ENCODE peak calls at places on chromosomes 7 and 10, in six cellular contexts. One of them, this sample, is unnamed.

GRCh38 chr7:64706625-64707292 is 40.8 kb downstream of the ZNF107 start:
- DNase-seq in choroid plexus epithelial cell: no peak
- DNase-seq in heart right ventricle: no peak
- DNase-seq in Panc1: no peak
- DNase-seq in mammary epithelial cell: no peak
- DNase-seq in IMR-90: no peak
- DNase-seq in this sample: no peak

GRCh38 chr10:72981028-72981881 is 26.6 kb upstream of the PLA2G12B start:
- DNase-seq in choroid plexus epithelial cell: no peak
- DNase-seq in heart right ventricle: no peak
- DNase-seq in Panc1: no peak
- DNase-seq in mammary epithelial cell: peak
- DNase-seq in IMR-90: no peak
- DNase-seq in this sample: no peak

GRCh38 chr10:3263082-3263481 is 90.5 kb upstream of the PITRM1 start:
- DNase-seq in choroid plexus epithelial cell: no peak
- DNase-seq in heart right ventricle: no peak
- DNase-seq in Panc1: no peak
- DNase-seq in mammary epithelial cell: no peak
- DNase-seq in IMR-90: no peak
- DNase-seq in this sample: no peak

GRCh38 chr10:129637010-129637409 is 170.0 kb downstream of the MGMT start:
- DNase-seq in choroid plexus epithelial cell: no peak
- DNase-seq in heart right ventricle: no peak
- DNase-seq in Panc1: no peak
- DNase-seq in mammary epithelial cell: no peak
- DNase-seq in IMR-90: no peak
- DNase-seq in this sample: no peak

GRCh38 chr7:117250801-117251200 is 72.1 kb downstream of the WNT2 start:
- DNase-seq in choroid plexus epithelial cell: no peak
- DNase-seq in heart right ventricle: no peak
- DNase-seq in Panc1: no peak
- DNase-seq in mammary epithelial cell: no peak
- DNase-seq in IMR-90: peak
- DNase-seq in this sample: peak

GRCh38 chr10:129761166-129761565 is 202.9 kb downstream of the EBF3 start:
- DNase-seq in choroid plexus epithelial cell: no peak
- DNase-seq in heart right ventricle: no peak
- DNase-seq in Panc1: no peak
- DNase-seq in mammary epithelial cell: no peak
- DNase-seq in IMR-90: no peak
- DNase-seq in this sample: no peak

GRCh38 chr10:1049425-1049958 is 573 bp upstream of the IDI1 start:
- DNase-seq in choroid plexus epithelial cell: peak
- DNase-seq in heart right ventricle: no peak
- DNase-seq in Panc1: no peak
- DNase-seq in mammary epithelial cell: no peak
- DNase-seq in IMR-90: no peak
- DNase-seq in this sample: no peak

GRCh38 chr10:14244801-14245211 is 85.9 kb downstream of the FRMD4A start:
- DNase-seq in choroid plexus epithelial cell: peak
- DNase-seq in heart right ventricle: no peak
- DNase-seq in Panc1: peak
- DNase-seq in mammary epithelial cell: peak
- DNase-seq in IMR-90: peak
- DNase-seq in this sample: peak

GRCh38 chr7:99379043-99379577 is 4.6 kb downstream of the ARPC1B start:
- DNase-seq in choroid plexus epithelial cell: peak
- DNase-seq in heart right ventricle: peak
- DNase-seq in Panc1: no peak
- DNase-seq in mammary epithelial cell: peak
- DNase-seq in IMR-90: peak
- DNase-seq in this sample: peak

GRCh38 chr7:76302299-76303056 is at the start of gene HSPB1:
- DNase-seq in choroid plexus epithelial cell: peak
- DNase-seq in heart right ventricle: peak
- DNase-seq in Panc1: no peak
- DNase-seq in mammary epithelial cell: peak
- DNase-seq in IMR-90: peak
- DNase-seq in this sample: peak

GRCh38 chr10:119342017-119342734 is 134.8 kb downstream of the GRK5 start:
- DNase-seq in choroid plexus epithelial cell: no peak
- DNase-seq in heart right ventricle: peak
- DNase-seq in Panc1: no peak
- DNase-seq in mammary epithelial cell: no peak
- DNase-seq in IMR-90: peak
- DNase-seq in this sample: peak

GRCh38 chr7:101185258-101185839 is 5.3 kb upstream of the NAT16 start:
- DNase-seq in choroid plexus epithelial cell: no peak
- DNase-seq in heart right ventricle: no peak
- DNase-seq in Panc1: no peak
- DNase-seq in mammary epithelial cell: peak
- DNase-seq in IMR-90: peak
- DNase-seq in this sample: peak

GRCh38 chr10:10658157-10658556 is 359.5 kb upstream of the CELF2 start:
- DNase-seq in choroid plexus epithelial cell: peak
- DNase-seq in heart right ventricle: no peak
- DNase-seq in Panc1: no peak
- DNase-seq in mammary epithelial cell: no peak
- DNase-seq in IMR-90: peak
- DNase-seq in this sample: peak

GRCh38 chr10:17847586-17848296 is 38.6 kb downstream of the MRC1 start:
- DNase-seq in choroid plexus epithelial cell: peak
- DNase-seq in heart right ventricle: no peak
- DNase-seq in Panc1: no peak
- DNase-seq in mammary epithelial cell: no peak
- DNase-seq in IMR-90: peak
- DNase-seq in this sample: peak

GRCh38 chr10:30828680-30829079 is 199.1 kb upstream of the LYZL2 start:
- DNase-seq in choroid plexus epithelial cell: peak
- DNase-seq in heart right ventricle: no peak
- DNase-seq in Panc1: no peak
- DNase-seq in mammary epithelial cell: no peak
- DNase-seq in IMR-90: no peak
- DNase-seq in this sample: no peak

GRCh38 chr7:139004321-139005075 is 23.3 kb upstream of the KIAA1549 start:
- DNase-seq in choroid plexus epithelial cell: no peak
- DNase-seq in heart right ventricle: no peak
- DNase-seq in Panc1: no peak
- DNase-seq in mammary epithelial cell: no peak
- DNase-seq in IMR-90: no peak
- DNase-seq in this sample: no peak

GRCh38 chr10:104367856-104368255 is 14.2 kb downstream of the CFAP58 start:
- DNase-seq in choroid plexus epithelial cell: no peak
- DNase-seq in heart right ventricle: no peak
- DNase-seq in Panc1: no peak
- DNase-seq in mammary epithelial cell: no peak
- DNase-seq in IMR-90: no peak
- DNase-seq in this sample: no peak

GRCh38 chr7:81501220-81501619 is 268.6 kb downstream of the HGF start:
- DNase-seq in choroid plexus epithelial cell: peak
- DNase-seq in heart right ventricle: no peak
- DNase-seq in Panc1: no peak
- DNase-seq in mammary epithelial cell: no peak
- DNase-seq in IMR-90: peak
- DNase-seq in this sample: peak

GRCh38 chr10:73537709-73538108 is 41.9 kb upstream of the PPP3CB start:
- DNase-seq in choroid plexus epithelial cell: no peak
- DNase-seq in heart right ventricle: no peak
- DNase-seq in Panc1: no peak
- DNase-seq in mammary epithelial cell: no peak
- DNase-seq in IMR-90: no peak
- DNase-seq in this sample: no peak

GRCh38 chr7:92460109-92460508 is 12.8 kb downstream of the GATAD1 start:
- DNase-seq in choroid plexus epithelial cell: no peak
- DNase-seq in heart right ventricle: no peak
- DNase-seq in Panc1: no peak
- DNase-seq in mammary epithelial cell: peak
- DNase-seq in IMR-90: no peak
- DNase-seq in this sample: no peak

GRCh38 chr10:131473645-131474044 is 162.1 kb upstream of the TCERG1L start:
- DNase-seq in choroid plexus epithelial cell: no peak
- DNase-seq in heart right ventricle: no peak
- DNase-seq in Panc1: no peak
- DNase-seq in mammary epithelial cell: no peak
- DNase-seq in IMR-90: no peak
- DNase-seq in this sample: no peak

GRCh38 chr7:604038-604883 is 84.6 kb upstream of the PDGFA start:
- DNase-seq in choroid plexus epithelial cell: peak
- DNase-seq in heart right ventricle: peak
- DNase-seq in Panc1: no peak
- DNase-seq in mammary epithelial cell: no peak
- DNase-seq in IMR-90: peak
- DNase-seq in this sample: peak

DNA sequence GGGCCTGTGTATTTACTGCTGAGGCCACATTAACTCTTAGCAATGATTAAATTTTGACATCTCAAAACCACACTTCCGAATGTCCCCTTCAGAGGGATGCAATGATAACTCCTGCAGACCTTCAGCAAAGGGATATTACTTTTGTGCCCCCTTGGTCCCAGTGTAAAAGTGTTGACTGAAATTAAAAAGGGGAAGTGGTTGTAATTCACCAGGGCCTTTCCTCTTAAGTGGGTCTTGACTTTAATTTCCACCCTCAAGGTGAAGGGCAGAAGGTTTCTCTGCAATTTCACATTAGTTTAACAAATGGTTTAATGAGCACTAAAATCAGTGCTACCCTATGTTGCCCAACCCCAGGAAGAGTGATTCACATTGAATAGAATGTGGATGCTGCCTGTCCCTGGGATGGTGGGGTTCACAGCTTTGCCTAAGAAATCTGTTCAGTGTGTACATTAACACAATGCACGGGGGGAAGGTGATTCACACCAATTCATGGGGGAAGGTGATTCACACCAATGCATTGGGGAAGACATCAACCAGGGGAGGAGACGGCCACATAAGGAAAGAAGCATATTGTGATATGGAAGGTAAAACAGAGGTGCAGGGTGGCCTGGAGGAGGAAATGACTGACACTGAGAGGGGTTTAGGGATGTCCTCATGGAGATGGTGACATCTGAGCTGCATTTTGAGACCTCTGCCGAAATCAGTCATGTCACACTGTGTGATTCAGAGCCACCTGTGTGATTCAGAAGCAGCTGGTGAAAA is 19.4 kb upstream of the TNS3 start:
- DNase-seq in choroid plexus epithelial cell: peak
- DNase-seq in heart right ventricle: no peak
- DNase-seq in Panc1: no peak
- DNase-seq in mammary epithelial cell: peak
- DNase-seq in IMR-90: peak
- DNase-seq in this sample: peak
- H3K4me3 ChIP-seq in choroid plexus epithelial cell: no peak
- H3K4me3 ChIP-seq in heart right ventricle: no peak
- H3K4me3 ChIP-seq in Panc1: no peak
- H3K4me3 ChIP-seq in mammary epithelial cell: no peak
- H3K4me3 ChIP-seq in IMR-90: no peak
- H3K4me3 ChIP-seq in this sample: peak

DNA sequence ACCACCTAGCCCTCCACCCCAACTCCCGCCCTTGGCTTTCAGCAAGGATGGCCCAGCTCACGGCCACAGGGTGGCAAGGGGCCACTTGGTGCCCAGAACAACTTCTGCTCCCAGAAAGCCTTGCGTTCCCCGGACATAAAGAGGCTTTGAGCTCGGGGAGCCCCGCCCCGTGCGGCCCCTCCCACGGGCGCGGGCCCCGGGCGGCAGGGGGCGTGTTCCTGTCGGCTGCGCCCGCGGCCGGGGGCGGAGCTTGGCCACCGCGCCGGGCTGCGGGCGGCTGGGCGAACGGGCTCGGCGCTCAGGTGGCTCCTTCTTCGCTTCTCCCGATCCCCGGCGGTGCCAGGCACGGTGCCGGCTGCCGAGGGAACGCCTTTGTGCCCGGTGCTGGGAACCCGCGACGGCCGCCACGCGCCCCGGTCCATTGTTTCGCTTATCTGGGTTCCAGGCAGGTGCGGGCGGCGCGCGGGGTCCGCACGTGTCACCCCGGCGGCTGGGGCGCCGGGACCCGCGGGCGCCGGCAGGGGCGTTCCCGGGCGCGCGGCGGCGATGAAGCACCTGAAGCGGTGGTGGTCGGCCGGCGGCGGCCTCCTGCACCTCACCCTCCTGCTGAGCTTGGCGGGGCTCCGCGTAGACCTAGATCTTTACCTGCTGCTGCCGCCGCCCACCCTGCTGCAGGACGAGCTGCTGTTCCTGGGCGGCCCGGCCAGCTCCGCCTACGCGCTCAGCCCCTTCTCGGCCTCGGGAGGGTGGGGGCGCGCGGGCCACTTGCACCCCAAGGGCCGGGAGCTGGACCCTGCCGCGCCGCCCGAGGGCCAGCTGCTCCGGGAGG is at the start of gene NFE2L3:
- DNase-seq in choroid plexus epithelial cell: peak
- DNase-seq in heart right ventricle: peak
- DNase-seq in Panc1: no peak
- DNase-seq in mammary epithelial cell: peak
- DNase-seq in IMR-90: peak
- DNase-seq in this sample: peak
- TF ChIP-seq CTCF in choroid plexus epithelial cell: no peak
- TF ChIP-seq CTCF in heart right ventricle: peak
- TF ChIP-seq CTCF in Panc1: peak
- TF ChIP-seq CTCF in mammary epithelial cell: no peak
- TF ChIP-seq CTCF in IMR-90: peak
- TF ChIP-seq CTCF in this sample: no peak

DNA sequence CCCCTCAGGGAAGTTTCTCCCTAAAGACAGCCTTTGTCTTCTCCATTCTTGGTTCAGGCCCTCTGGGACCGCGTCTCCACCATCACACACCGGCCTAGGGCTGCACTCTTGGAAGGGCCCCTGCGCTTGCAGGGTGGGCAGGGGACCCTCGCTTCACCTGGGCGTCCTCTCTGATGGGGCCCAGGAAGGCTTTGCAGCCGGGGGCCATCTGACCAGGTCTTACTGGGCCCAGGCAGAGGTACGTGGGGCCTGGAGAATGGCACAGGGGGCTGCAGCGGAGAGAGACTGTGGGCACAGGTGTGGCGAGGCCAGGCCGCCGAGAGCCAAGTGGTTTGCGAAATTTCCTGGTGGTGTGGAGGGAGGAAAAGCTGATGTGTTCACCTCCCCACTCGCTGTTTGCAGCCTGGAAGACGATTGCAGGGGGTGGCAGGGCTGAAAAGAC is 44.4 kb downstream of the ALOX5 start:
- DNase-seq in choroid plexus epithelial cell: no peak
- DNase-seq in heart right ventricle: peak
- DNase-seq in Panc1: no peak
- DNase-seq in mammary epithelial cell: no peak
- DNase-seq in IMR-90: no peak
- DNase-seq in this sample: no peak
- H3K4me3 ChIP-seq in choroid plexus epithelial cell: peak
- H3K4me3 ChIP-seq in heart right ventricle: peak
- H3K4me3 ChIP-seq in Panc1: no peak
- H3K4me3 ChIP-seq in mammary epithelial cell: peak
- H3K4me3 ChIP-seq in IMR-90: no peak
- H3K4me3 ChIP-seq in this sample: peak

DNA sequence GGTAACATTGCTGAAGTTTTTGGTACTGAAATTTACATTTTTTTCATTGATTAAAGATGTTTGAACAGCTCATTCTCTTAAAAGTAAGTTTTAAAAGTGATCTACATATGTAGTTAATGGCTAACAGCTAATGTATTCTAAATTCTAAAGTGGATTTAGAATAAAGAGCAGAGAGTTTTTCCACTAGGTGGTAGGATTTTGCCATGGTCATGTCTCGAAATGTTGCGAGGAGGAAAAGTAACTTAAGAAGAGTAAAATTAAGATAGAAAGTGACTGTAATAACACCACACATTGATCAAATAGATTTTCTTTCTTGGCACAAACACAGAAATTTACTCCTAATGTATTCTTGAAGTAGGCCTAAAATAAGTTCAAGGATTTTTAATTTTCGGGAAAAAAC is 19.8 kb downstream of the LSMEM1 start:
- DNase-seq in choroid plexus epithelial cell: peak
- DNase-seq in heart right ventricle: no peak
- DNase-seq in Panc1: no peak
- DNase-seq in mammary epithelial cell: no peak
- DNase-seq in IMR-90: no peak
- DNase-seq in this sample: peak
- TF ChIP-seq CTCF in choroid plexus epithelial cell: peak
- TF ChIP-seq CTCF in heart right ventricle: no peak
- TF ChIP-seq CTCF in Panc1: peak
- TF ChIP-seq CTCF in mammary epithelial cell: no peak
- TF ChIP-seq CTCF in IMR-90: no peak
- TF ChIP-seq CTCF in this sample: peak

This sample was measured in fibroblast of mammary gland.